ENCODE peak calls at places on chromosomes 6 and 20, in ten cellular contexts. K, A, N, I, E, T, X, Q, V and U are unnamed samples.

GRCh38 chr6:144796070-144796469 is 510.9 kb downstream of the UTRN start:
- DNase-seq in I (no peak), A (no peak), K (no peak), N (no peak), X (no peak), Q (no peak), V (no peak), E (no peak), T (no peak), U (no peak)

GRCh38 chr20:43722153-43722505 is 4.7 kb downstream of the GTSF1L start:
- DNase-seq in V (no peak), K (no peak), Q (no peak), E (no peak), T (peak; percentile 16), I (no peak), A (no peak), X (no peak), N (no peak), U (no peak)

GRCh38 chr20:4904127-4904860 is 97.0 kb downstream of the SLC23A2 start:
- DNase-seq in V (no peak), E (no peak), Q (no peak), A (no peak), K (no peak), T (no peak), X (no peak), I (no peak), N (no peak), U (no peak)

GRCh38 chr6:2739335-2739734 is 11.4 kb downstream of the MYLK4 start:
- DNase-seq in A (no peak), T (no peak), V (no peak), X (no peak), N (no peak), Q (no peak), K (no peak), E (no peak), I (peak; percentile 28), U (no peak)

GRCh38 chr6:37209461-37210205 is 39.7 kb downstream of the PIM1 start:
- DNase-seq in Q (no peak), X (no peak), A (no peak), K (no peak), N (peak; percentile 28), E (no peak), I (no peak), V (no peak), T (peak; percentile 16), U (peak; percentile 39)

GRCh38 chr20:2093200-2093781 is 8.3 kb upstream of the STK35 start:
- DNase-seq in N (peak; percentile 20), V (no peak), E (no peak), X (no peak), T (no peak), Q (no peak), A (peak; percentile 3), I (peak; percentile 4), K (no peak), U (no peak)

GRCh38 chr6:444653-445275 is 53.2 kb downstream of the IRF4 start:
- DNase-seq in I (no peak), Q (no peak), X (no peak), A (no peak), T (no peak), V (no peak), K (no peak), E (no peak), N (no peak), U (no peak)

GRCh38 chr6:136607204-136607931 is 57.1 kb upstream of the MAP7 start:
- DNase-seq in N (no peak), A (peak; percentile 49), Q (no peak), V (peak; percentile 60), X (no peak), I (no peak), K (no peak), T (no peak), E (no peak), U (no peak)

GRCh38 chr6:125014157-125014957 is 52.1 kb downstream of the RNF217 start:
- DNase-seq in E (peak; percentile 69), X (no peak), A (no peak), Q (no peak), N (no peak), T (no peak), V (no peak), I (no peak), K (no peak), U (no peak)

GRCh38 chr6:73579851-73580246 is 59.0 kb upstream of the EEF1A1 start:
- DNase-seq in V (peak; percentile 53), K (no peak), E (no peak), I (no peak), Q (no peak), N (no peak), T (no peak), X (no peak), A (no peak), U (no peak)

GRCh38 chr6:125749864-125750691 is 646 bp downstream of the HEY2 start:
- DNase-seq in T (no peak), K (no peak), X (peak; percentile 43), I (no peak), N (no peak), V (no peak), Q (no peak), A (peak; percentile 49), E (no peak), U (no peak)

GRCh38 chr20:62831361-62831788 is 14.5 kb downstream of the COL9A3 start:
- DNase-seq in K (no peak), A (no peak), I (no peak), T (no peak), X (peak; percentile 10), E (no peak), Q (no peak), N (no peak), V (no peak), U (no peak)

GRCh38 chr6:51814418-51814817 is 273.0 kb downstream of the PKHD1 start:
- DNase-seq in X (no peak), Q (no peak), N (no peak), T (no peak), E (no peak), V (no peak), I (no peak), K (no peak), A (peak; percentile 82), U (no peak)

GRCh38 chr6:14622135-14622534 is 504.6 kb downstream of the CD83 start:
- DNase-seq in X (no peak), T (no peak), E (no peak), K (no peak), I (no peak), Q (no peak), N (no peak), A (peak; percentile 3), V (no peak), U (no peak)

GRCh38 chr6:148577687-148578488 is 168.9 kb upstream of the UST start:
- DNase-seq in V (peak; percentile 73), T (no peak), I (peak; percentile 65), N (peak; percentile 23), K (peak; percentile 71), A (peak; percentile 38), Q (peak; percentile 69), E (no peak), X (peak; percentile 75), U (no peak)